ENCODE peak calls at places on chromosome 14, in six cellular contexts. C is HuH-7, N is midbrain, Z is cardiac fibroblast, W is endodermal cell, H is NCI-H1092. L is an unnamed sample.

GRCh38 chr14:46250113-46250703 is 401.4 kb downstream of the RPL10L start:
- DNase-seq in C (no peak), N (no peak), Z (peak; percentile 8), W (no peak), H (no peak), L (peak; percentile 1)

GRCh38 chr14:75673345-75673744 is 12.3 kb downstream of the TTLL5 start:
- DNase-seq in C (no peak), N (no peak), Z (no peak), W (no peak), H (no peak), L (no peak)

GRCh38 chr14:90426663-90427062 is 29.8 kb downstream of the CALM1 start:
- DNase-seq in C (no peak), N (no peak), Z (peak; percentile 86), W (no peak), H (no peak), L (no peak)

GRCh38 chr14:52602131-52602530 is 49.5 kb downstream of the GPR137C start:
- DNase-seq in C (no peak), N (no peak), Z (no peak), W (no peak), H (no peak), L (no peak)

GRCh38 chr14:83913466-83913865 is 1616.5 kb upstream of the FLRT2 start:
- DNase-seq in C (no peak), N (no peak), Z (no peak), W (no peak), H (no peak), L (no peak)

GRCh38 chr14:56278383-56278782 is 160.2 kb downstream of the PELI2 start:
- DNase-seq in C (no peak), N (no peak), Z (no peak), W (no peak), H (no peak), L (no peak)

GRCh38 chr14:21796912-21797311 is 123.3 kb upstream of the OR4E1 start:
- DNase-seq in C (peak; percentile 8), N (no peak), Z (no peak), W (peak; percentile 71), H (no peak), L (no peak)

GRCh38 chr14:104688755-104689619 is at the start of gene INF2:
- DNase-seq in C (peak; percentile 90), N (peak; percentile 61), Z (peak; percentile 65), W (peak; percentile 88), H (peak; percentile 50), L (peak; percentile 72)

GRCh38 chr14:100076630-100077029 is 11.4 kb downstream of the EVL start:
- DNase-seq in C (no peak), N (no peak), Z (peak; percentile 80), W (no peak), H (no peak), L (no peak)

GRCh38 chr14:93173943-93174395 is 10.7 kb downstream of the MOAP1 start:
- DNase-seq in C (no peak), N (peak; percentile 9), Z (peak; percentile 10), W (no peak), H (no peak), L (peak; percentile 16)

GRCh38 chr14:50023671-50024490 is 92.5 kb downstream of the VCPKMT start:
- DNase-seq in C (no peak), N (no peak), Z (peak; percentile 67), W (no peak), H (no peak), L (no peak)

GRCh38 chr14:105168093-105168420 is 519 bp downstream of the JAG2 start:
- DNase-seq in C (no peak), N (no peak), Z (no peak), W (no peak), H (no peak), L (peak; percentile 56)

GRCh38 chr14:25010471-25010870 is 39.5 kb downstream of the STXBP6 start:
- DNase-seq in C (no peak), N (no peak), Z (no peak), W (no peak), H (no peak), L (no peak)

GRCh38 chr14:68927089-68927488 is 52.0 kb downstream of the ACTN1 start:
- DNase-seq in C (no peak), N (no peak), Z (no peak), W (no peak), H (no peak), L (no peak)

GRCh38 chr14:32366995-32367394 is 37.9 kb downstream of the AKAP6 start:
- DNase-seq in C (no peak), N (peak; percentile 72), Z (peak; percentile 60), W (no peak), H (peak; percentile 46), L (no peak)

GRCh38 chr14:61754627-61755381 is 7.4 kb upstream of the SNAPC1 start:
- DNase-seq in C (no peak), N (no peak), Z (peak; percentile 58), W (no peak), H (no peak), L (no peak)

GRCh38 chr14:77892381-77892871 is 92.5 kb downstream of the ADCK1 start:
- DNase-seq in C (no peak), N (no peak), Z (peak; percentile 36), W (no peak), H (no peak), L (peak; percentile 45)

GRCh38 chr14:64117671-64118402 is 176.3 kb downstream of the ESR2 start:
- DNase-seq in C (no peak), N (no peak), Z (peak; percentile 56), W (no peak), H (no peak), L (no peak)

GRCh38 chr14:61103541-61104339 is 122.7 kb downstream of the SLC38A6 start:
- DNase-seq in C (no peak), N (no peak), Z (peak; percentile 95), W (peak; percentile 78), H (no peak), L (peak; percentile 77)

GRCh38 chr14:22460461-22461195 is 128.4 kb downstream of the DAD1 start:
- DNase-seq in C (no peak), N (no peak), Z (peak; percentile 14), W (peak; percentile 5), H (no peak), L (peak; percentile 63)

GRCh38 chr14:20830831-20831230 is 28.2 kb upstream of the RNASE1 start:
- DNase-seq in C (no peak), N (no peak), Z (no peak), W (no peak), H (no peak), L (no peak)

GRCh38 chr14:68637106-68638021 is 155.5 kb downstream of the ZFP36L1 start:
- DNase-seq in C (no peak), N (peak; percentile 37), Z (peak; percentile 82), W (peak; percentile 36), H (no peak), L (no peak)

GRCh38 chr14:104150201-104151027 is 12.0 kb downstream of the KIF26A start:
- DNase-seq in C (no peak), N (no peak), Z (peak; percentile 35), W (peak; percentile 93), H (peak; percentile 78), L (peak; percentile 24)

GRCh38 chr14:100640481-100641273 is 53.5 kb upstream of the BEGAIN start:
- DNase-seq in C (no peak), N (no peak), Z (no peak), W (no peak), H (no peak), L (no peak)

GRCh38 chr14:84029246-84029645 is 1500.7 kb upstream of the FLRT2 start:
- DNase-seq in C (no peak), N (no peak), Z (no peak), W (no peak), H (no peak), L (no peak)

GRCh38 chr14:23562822-23563472 is 4.6 kb downstream of the AP1G2 start:
- DNase-seq in C (peak; percentile 75), N (peak; percentile 38), Z (peak; percentile 61), W (peak; percentile 89), H (peak; percentile 69), L (peak; percentile 29)

GRCh38 chr14:50039734-50040400 is 76.5 kb downstream of the VCPKMT start:
- DNase-seq in C (no peak), N (no peak), Z (peak; percentile 79), W (no peak), H (no peak), L (no peak)

L was measured in K562.